ENCODE peak calls at places on chromosomes 4 and X, in five cellular contexts. V is epithelial cell of esophagus, Y is spleen, O is cardiac fibroblast, G is HFFc6. K is an unnamed sample.

GRCh38 chr4:121108557-121108956 is 36.2 kb upstream of the NDNF start:
- DNase-seq in V (no peak), Y (no peak), O (no peak), G (no peak), K (no peak)

GRCh38 chr4:168374772-168375523 is 56.4 kb upstream of the DDX60 start:
- DNase-seq in V (no peak), Y (no peak), O (no peak), G (no peak), K (no peak)

GRCh38 chr4:162650166-162650565 is 486.4 kb upstream of the FSTL5 start:
- DNase-seq in V (no peak), Y (no peak), O (no peak), G (no peak), K (no peak)

GRCh38 chr4:2168469-2169319 is 73.2 kb downstream of the HAUS3 start:
- DNase-seq in V (no peak), Y (no peak), O (no peak), G (no peak), K (peak; percentile 34)

GRCh38 chr4:173121044-173121685 is 47.4 kb upstream of the GALNT7 start:
- DNase-seq in V (peak; percentile 71), Y (no peak), O (peak; percentile 46), G (no peak), K (peak; percentile 24)

GRCh38 chr4:3365871-3366842 is 73.3 kb downstream of the RGS12 start:
- DNase-seq in V (no peak), Y (peak; percentile 71), O (no peak), G (no peak), K (no peak)

GRCh38 chr4:37928896-37929537 is 31.2 kb upstream of the PTTG2 start:
- DNase-seq in V (no peak), Y (no peak), O (no peak), G (no peak), K (peak; percentile 9)

GRCh38 chr4:154559141-154559841 is 3.5 kb upstream of the FGB start:
- DNase-seq in V (peak; percentile 76), Y (no peak), O (peak; percentile 63), G (peak; percentile 53), K (peak; percentile 77)

GRCh38 chrX:57135287-57135686 is 1.9 kb downstream of the SPIN2A start:
- DNase-seq in V (no peak), Y (no peak), O (no peak), G (no peak), K (no peak)

GRCh38 chrX:70504772-70505450 is 60.3 kb downstream of the DLG3 start:
- DNase-seq in V (peak; percentile 48), Y (no peak), O (no peak), G (no peak), K (no peak)

GRCh38 chrX:105821471-105822081 is 763 bp upstream of the NRK start:
- DNase-seq in V (peak; percentile 65), Y (peak; percentile 55), O (peak; percentile 31), G (no peak), K (no peak)

GRCh38 chrX:110181459-110182137 is 136.3 kb downstream of the AMMECR1 start:
- DNase-seq in V (peak; percentile 48), Y (no peak), O (no peak), G (no peak), K (no peak)

GRCh38 chrX:1212532-1212931 is at the start of gene CRLF2:
- DNase-seq in V (no peak), Y (peak; percentile 27), O (no peak), G (peak; percentile 46), K (peak; percentile 34)

GRCh38 chr4:16443504-16444088 is 217.3 kb upstream of the TAPT1 start:
- DNase-seq in V (peak; percentile 53), Y (no peak), O (peak; percentile 61), G (peak; percentile 46), K (peak; percentile 65)

GRCh38 chr4:80058740-80059139 is 14.3 kb downstream of the ANTXR2 start:
- DNase-seq in V (no peak), Y (no peak), O (peak; percentile 35), G (peak; percentile 39), K (no peak)

GRCh38 chr4:79364048-79364447 is 38.2 kb upstream of the NAA11 start:
- DNase-seq in V (no peak), Y (no peak), O (no peak), G (no peak), K (no peak)

GRCh38 chr4:101346312-101346561 is 1.1 kb downstream of the PPP3CA start:
- DNase-seq in V (peak; percentile 18), Y (no peak), O (no peak), G (no peak), K (no peak)

GRCh38 chr4:128560754-128561495 is 248.6 kb upstream of the JADE1 start:
- DNase-seq in V (no peak), Y (no peak), O (no peak), G (no peak), K (no peak)

GRCh38 chr4:19348746-19349145 is 903.0 kb upstream of the SLIT2 start:
- DNase-seq in V (no peak), Y (no peak), O (peak; percentile 11), G (no peak), K (no peak)

GRCh38 chrX:41441934-41442823 is 5.0 kb upstream of the NYX start:
- DNase-seq in V (peak; percentile 82), Y (peak; percentile 96), O (peak; percentile 93), G (peak; percentile 71), K (peak; percentile 92)

GRCh38 chrX:47091149-47091775 is 13.0 kb downstream of the RGN start:
- DNase-seq in V (no peak), Y (no peak), O (peak; percentile 33), G (peak; percentile 0), K (no peak)

GRCh38 chrX:110713666-110714065 is 82.0 kb downstream of the CHRDL1 start:
- DNase-seq in V (no peak), Y (no peak), O (no peak), G (no peak), K (no peak)

GRCh38 chrX:15293471-15293870 is 22.0 kb downstream of the ASB11 start:
- DNase-seq in V (peak; percentile 11), Y (no peak), O (no peak), G (no peak), K (no peak)

GRCh38 chr4:156198511-156198910 is 244.8 kb upstream of the CTSO start:
- DNase-seq in V (no peak), Y (no peak), O (no peak), G (no peak), K (no peak)

GRCh38 chrX:12771445-12772069 is 19.7 kb upstream of the PRPS2 start:
- DNase-seq in V (peak; percentile 59), Y (peak; percentile 93), O (peak; percentile 58), G (peak; percentile 2), K (no peak)

GRCh38 chr4:151527699-151528098 is 118.7 kb downstream of the FHIP1A start:
- DNase-seq in V (no peak), Y (no peak), O (no peak), G (no peak), K (no peak)

GRCh38 chr4:144787365-144788263 is 141.7 kb downstream of the HHIP start:
- DNase-seq in V (peak; percentile 50), Y (no peak), O (peak; percentile 68), G (peak; percentile 21), K (peak; percentile 56)

GRCh38 chr4:118760092-118760491 is 74.9 kb downstream of the METTL14 start:
- DNase-seq in V (no peak), Y (no peak), O (no peak), G (no peak), K (no peak)

GRCh38 chrX:30275498-30275897 is 28.6 kb downstream of the MAGEB1 start:
- DNase-seq in V (peak; percentile 26), Y (no peak), O (peak; percentile 35), G (no peak), K (peak; percentile 49)
- TF ChIP-seq CTCF in V (peak; percentile 34), Y (no peak), O (peak; percentile 6), G (peak; percentile 71), K (peak; percentile 39)

DNA sequence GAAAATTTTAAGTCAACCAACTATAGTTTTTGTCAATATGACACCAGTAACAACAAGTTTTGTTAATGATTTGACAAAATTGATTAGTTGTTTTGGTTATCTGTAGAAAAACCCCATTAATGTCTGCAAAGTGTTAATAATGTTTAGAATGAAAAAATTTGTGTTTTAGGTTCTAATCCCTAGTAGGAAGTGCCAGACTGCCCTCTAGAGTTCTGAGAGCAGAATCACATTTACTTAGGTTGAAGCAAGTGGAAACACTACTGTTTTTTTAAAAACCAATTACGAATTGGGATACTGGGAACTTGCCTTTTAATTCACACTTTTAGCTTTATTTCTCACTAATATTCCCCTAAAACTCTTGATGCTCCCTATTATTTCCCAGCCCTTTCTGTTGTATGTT is 101.1 kb upstream of the CYLC1 start:
- DNase-seq in V (peak; percentile 17), Y (no peak), O (no peak), G (no peak), K (peak; percentile 76)
- TF ChIP-seq CTCF in V (peak; percentile 44), Y (no peak), O (peak; percentile 15), G (no peak), K (peak; percentile 74)

DNA sequence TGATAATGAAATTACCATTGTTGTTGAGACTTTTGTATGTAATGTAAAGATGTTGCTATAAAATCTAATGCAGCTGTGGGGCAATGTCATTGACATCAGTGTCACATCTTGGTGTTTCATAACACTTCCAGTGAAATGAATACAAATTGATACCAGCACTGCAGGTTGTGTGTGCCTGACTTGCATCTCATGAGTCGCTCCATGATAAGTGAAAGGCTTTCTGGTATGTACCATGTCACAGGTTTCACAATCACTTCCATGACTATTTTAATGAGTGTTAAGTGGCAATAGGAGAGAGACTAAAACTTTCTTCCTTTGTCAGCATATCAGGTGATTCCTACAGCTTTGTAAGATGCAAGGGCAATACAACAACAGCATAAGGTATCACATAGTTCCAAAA is 94.4 kb downstream of the ABCB7 start:
- DNase-seq in V (peak; percentile 57), Y (no peak), O (no peak), G (no peak), K (no peak)
- TF ChIP-seq CTCF in V (no peak), Y (no peak), O (no peak), G (no peak), K (no peak)

GRCh38 chr4:77084019-77084604 is 8.3 kb upstream of the CCNI start:
- DNase-seq in V (peak; percentile 25), Y (no peak), O (no peak), G (no peak), K (no peak)

GRCh38 chr4:77079281-77079680 is 3.5 kb upstream of the CCNI start:
- DNase-seq in V (no peak), Y (no peak), O (no peak), G (no peak), K (no peak)

GRCh38 chr4:77076889-77077635 is 1.3 kb upstream of the CCNI start:
- DNase-seq in V (no peak), Y (no peak), O (no peak), G (no peak), K (no peak)

GRCh38 chr4:77078401-77078800 is 2.6 kb upstream of the CCNI start:
- DNase-seq in V (no peak), Y (no peak), O (no peak), G (no peak), K (no peak)

DNA sequence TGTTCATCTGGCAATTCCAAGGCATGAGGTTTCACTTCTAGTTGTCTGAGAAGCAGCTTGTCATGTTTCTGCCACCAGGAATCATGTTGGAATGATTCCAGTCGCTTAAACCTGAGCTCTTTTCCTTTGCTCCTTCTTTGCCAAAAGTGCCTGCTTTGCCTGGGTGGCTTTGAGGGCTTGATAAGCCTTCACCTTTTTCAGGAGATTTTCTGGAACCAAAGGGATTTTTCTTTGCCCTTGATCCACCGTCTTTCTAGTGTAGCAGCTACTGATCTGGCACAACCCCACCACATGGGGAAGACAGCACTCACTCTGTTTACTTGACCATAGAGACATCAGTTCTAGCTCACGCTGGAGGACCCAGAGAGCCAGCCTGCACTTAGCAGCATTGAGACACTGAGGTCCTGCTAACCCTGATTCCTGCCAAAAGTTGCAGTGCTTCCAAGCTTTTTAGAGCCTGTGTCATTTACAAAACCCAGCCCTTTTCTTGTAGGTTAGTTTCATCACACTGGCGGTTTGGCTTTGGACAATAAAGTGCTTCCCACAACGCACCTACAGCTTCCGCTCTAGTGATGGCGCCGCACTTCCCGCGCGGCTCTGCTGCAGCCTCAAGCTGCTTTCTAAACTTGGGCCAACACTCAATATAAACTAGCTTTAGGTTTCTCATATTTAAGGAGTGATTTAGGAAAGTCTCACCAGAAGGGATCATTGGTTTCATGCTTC is 7.3 kb upstream of the CCNI start:
- DNase-seq in V (no peak), Y (no peak), O (no peak), G (no peak), K (no peak)
- TF ChIP-seq CTCF in V (no peak), Y (no peak), O (no peak), G (no peak), K (no peak)

K was measured in MCF 10A.